ENCODE peak calls at places on chromosome 1, in six cellular contexts. One of them, this sample, is unnamed.

GRCh38 chr1:186680031-186681012 is at the start of gene PTGS2:
- DNase-seq in H9: peak; percentile 95
- DNase-seq in mesendoderm: peak; percentile 96
- DNase-seq in neuronal stem cell: peak; percentile 56
- DNase-seq in H1: peak; percentile 71
- DNase-seq in mesenchymal stem cell: peak; percentile 97
- DNase-seq in this sample: peak; percentile 93

GRCh38 chr1:25899792-25900191 is 6.4 kb downstream of the STMN1 start:
- DNase-seq in H9: no peak
- DNase-seq in mesendoderm: no peak
- DNase-seq in neuronal stem cell: no peak
- DNase-seq in H1: no peak
- DNase-seq in mesenchymal stem cell: no peak
- DNase-seq in this sample: no peak

GRCh38 chr1:116115476-116115875 is 4.3 kb downstream of the MAB21L3 start:
- DNase-seq in H9: no peak
- DNase-seq in mesendoderm: peak; percentile 88
- DNase-seq in neuronal stem cell: no peak
- DNase-seq in H1: no peak
- DNase-seq in mesenchymal stem cell: peak; percentile 38
- DNase-seq in this sample: peak; percentile 75

GRCh38 chr1:93304716-93305138 is 41.0 kb upstream of the DR1 start:
- DNase-seq in H9: no peak
- DNase-seq in mesendoderm: peak; percentile 67
- DNase-seq in neuronal stem cell: peak; percentile 48
- DNase-seq in H1: no peak
- DNase-seq in mesenchymal stem cell: peak; percentile 84
- DNase-seq in this sample: peak; percentile 79

GRCh38 chr1:26833432-26834405 is 7.2 kb downstream of the ZDHHC18 start:
- DNase-seq in H9: no peak
- DNase-seq in mesendoderm: no peak
- DNase-seq in neuronal stem cell: no peak
- DNase-seq in H1: no peak
- DNase-seq in mesenchymal stem cell: no peak
- DNase-seq in this sample: no peak

GRCh38 chr1:8908388-8909151 is 30.1 kb upstream of the ENO1 start:
- DNase-seq in H9: no peak
- DNase-seq in mesendoderm: peak; percentile 80
- DNase-seq in neuronal stem cell: no peak
- DNase-seq in H1: no peak
- DNase-seq in mesenchymal stem cell: no peak
- DNase-seq in this sample: no peak

GRCh38 chr1:225875044-225875822 is 6.9 kb downstream of the TMEM63A start:
- DNase-seq in H9: no peak
- DNase-seq in mesendoderm: peak; percentile 76
- DNase-seq in neuronal stem cell: no peak
- DNase-seq in H1: no peak
- DNase-seq in mesenchymal stem cell: no peak
- DNase-seq in this sample: no peak

GRCh38 chr1:17139637-17140036 is 20.4 kb upstream of the PADI2 start:
- DNase-seq in H9: no peak
- DNase-seq in mesendoderm: no peak
- DNase-seq in neuronal stem cell: no peak
- DNase-seq in H1: no peak
- DNase-seq in mesenchymal stem cell: no peak
- DNase-seq in this sample: no peak

GRCh38 chr1:56948403-56949023 is 17.3 kb downstream of the C8B start:
- DNase-seq in H9: no peak
- DNase-seq in mesendoderm: no peak
- DNase-seq in neuronal stem cell: no peak
- DNase-seq in H1: no peak
- DNase-seq in mesenchymal stem cell: no peak
- DNase-seq in this sample: peak; percentile 6

GRCh38 chr1:230752407-230752806 is 5.2 kb downstream of the CAPN9 start:
- DNase-seq in H9: peak; percentile 70
- DNase-seq in mesendoderm: peak; percentile 48
- DNase-seq in neuronal stem cell: no peak
- DNase-seq in H1: no peak
- DNase-seq in mesenchymal stem cell: no peak
- DNase-seq in this sample: no peak

GRCh38 chr1:182061597-182061996 is at the start of gene ZNF648:
- DNase-seq in H9: peak; percentile 57
- DNase-seq in mesendoderm: peak; percentile 37
- DNase-seq in neuronal stem cell: no peak
- DNase-seq in H1: no peak
- DNase-seq in mesenchymal stem cell: no peak
- DNase-seq in this sample: no peak

GRCh38 chr1:30829889-30830288 is 72.3 kb upstream of the LAPTM5 start:
- DNase-seq in H9: no peak
- DNase-seq in mesendoderm: no peak
- DNase-seq in neuronal stem cell: no peak
- DNase-seq in H1: no peak
- DNase-seq in mesenchymal stem cell: no peak
- DNase-seq in this sample: no peak
- H2BK15ac ChIP-seq in H9: no peak overlapping the region
- H2BK15ac ChIP-seq in mesendoderm: no peak overlapping the region
- H2BK15ac ChIP-seq in neuronal stem cell: no peak overlapping the region
- H2BK15ac ChIP-seq in H1: no peak overlapping the region
- H2BK15ac ChIP-seq in mesenchymal stem cell: no peak overlapping the region
- H2BK15ac ChIP-seq in this sample: no peak overlapping the region

GRCh38 chr1:219147571-219148019 is 26.1 kb upstream of the LYPLAL1 start:
- DNase-seq in H9: no peak
- DNase-seq in mesendoderm: no peak
- DNase-seq in neuronal stem cell: no peak
- DNase-seq in H1: no peak
- DNase-seq in mesenchymal stem cell: no peak
- DNase-seq in this sample: no peak

GRCh38 chr1:219150913-219151312 is 22.8 kb upstream of the LYPLAL1 start:
- DNase-seq in H9: no peak
- DNase-seq in mesendoderm: no peak
- DNase-seq in neuronal stem cell: no peak
- DNase-seq in H1: no peak
- DNase-seq in mesenchymal stem cell: no peak
- DNase-seq in this sample: no peak

GRCh38 chr1:219152759-219153158 is 20.9 kb upstream of the LYPLAL1 start:
- DNase-seq in H9: no peak
- DNase-seq in mesendoderm: peak; percentile 2
- DNase-seq in neuronal stem cell: no peak
- DNase-seq in H1: no peak
- DNase-seq in mesenchymal stem cell: no peak
- DNase-seq in this sample: no peak

GRCh38 chr1:219151467-219151866 is 22.2 kb upstream of the LYPLAL1 start:
- DNase-seq in H9: no peak
- DNase-seq in mesendoderm: no peak
- DNase-seq in neuronal stem cell: no peak
- DNase-seq in H1: no peak
- DNase-seq in mesenchymal stem cell: no peak
- DNase-seq in this sample: no peak

DNA sequence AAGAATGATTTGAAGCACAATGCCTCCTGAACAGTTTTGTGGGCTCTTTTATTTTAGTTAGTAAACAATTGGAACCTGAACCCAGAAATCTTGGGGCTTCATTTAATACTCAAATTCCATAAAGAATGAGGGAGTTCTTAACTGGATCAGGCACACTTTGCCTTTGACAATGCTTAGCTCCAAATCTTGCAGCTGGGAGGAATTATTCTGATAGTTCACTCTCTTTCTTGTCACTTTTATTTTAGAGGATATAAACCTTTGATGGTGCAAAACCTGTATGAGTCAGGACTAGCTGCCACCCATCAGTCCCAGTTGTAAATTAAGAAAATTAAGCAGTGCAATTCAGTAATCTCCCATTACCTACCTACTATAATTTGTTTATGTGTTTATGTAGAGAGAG is 24.5 kb upstream of the LYPLAL1 start:
- DNase-seq in H9: no peak
- DNase-seq in mesendoderm: no peak
- DNase-seq in neuronal stem cell: no peak
- DNase-seq in H1: no peak
- DNase-seq in mesenchymal stem cell: no peak
- DNase-seq in this sample: no peak
- H2BK15ac ChIP-seq in H9: no peak overlapping the region
- H2BK15ac ChIP-seq in mesendoderm: no peak overlapping the region
- H2BK15ac ChIP-seq in neuronal stem cell: no peak overlapping the region
- H2BK15ac ChIP-seq in H1: no peak overlapping the region
- H2BK15ac ChIP-seq in mesenchymal stem cell: no peak overlapping the region
- H2BK15ac ChIP-seq in this sample: no peak overlapping the region

DNA sequence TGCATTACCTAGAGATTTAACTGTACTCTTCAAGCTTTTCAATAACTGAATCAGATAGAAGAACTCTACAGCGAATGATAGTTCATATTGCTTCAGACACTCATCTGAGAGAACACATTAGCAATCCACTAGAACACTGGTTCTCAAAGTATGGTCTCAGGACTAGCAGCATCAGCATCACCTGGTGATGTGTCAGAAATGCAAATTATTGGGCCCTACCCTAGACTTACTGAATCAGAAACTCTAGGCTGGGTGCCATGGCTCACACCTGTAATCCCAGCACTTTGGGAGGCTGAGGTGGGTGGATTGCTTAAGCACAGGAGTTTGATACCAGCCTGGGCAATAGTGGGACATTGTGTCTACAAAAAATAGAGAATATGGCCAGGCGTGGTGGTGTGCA is 24.9 kb upstream of the GLIS1 start:
- DNase-seq in H9: no peak
- DNase-seq in mesendoderm: no peak
- DNase-seq in neuronal stem cell: no peak
- DNase-seq in H1: no peak
- DNase-seq in mesenchymal stem cell: no peak
- DNase-seq in this sample: no peak
- H2BK15ac ChIP-seq in H9: no peak overlapping the region
- H2BK15ac ChIP-seq in mesendoderm: no peak overlapping the region
- H2BK15ac ChIP-seq in neuronal stem cell: no peak overlapping the region
- H2BK15ac ChIP-seq in H1: no peak overlapping the region
- H2BK15ac ChIP-seq in mesenchymal stem cell: no peak overlapping the region
- H2BK15ac ChIP-seq in this sample: no peak overlapping the region

GRCh38 chr1:161350666-161351065 is 17.0 kb downstream of the CFAP126 start:
- DNase-seq in H9: no peak
- DNase-seq in mesendoderm: no peak
- DNase-seq in neuronal stem cell: no peak
- DNase-seq in H1: no peak
- DNase-seq in mesenchymal stem cell: no peak
- DNase-seq in this sample: no peak

GRCh38 chr1:161357073-161357472 is 10.6 kb downstream of the CFAP126 start:
- DNase-seq in H9: no peak
- DNase-seq in mesendoderm: no peak
- DNase-seq in neuronal stem cell: no peak
- DNase-seq in H1: no peak
- DNase-seq in mesenchymal stem cell: no peak
- DNase-seq in this sample: no peak

GRCh38 chr1:161351482-161351881 is 16.2 kb downstream of the CFAP126 start:
- DNase-seq in H9: no peak
- DNase-seq in mesendoderm: no peak
- DNase-seq in neuronal stem cell: no peak
- DNase-seq in H1: no peak
- DNase-seq in mesenchymal stem cell: peak; percentile 22
- DNase-seq in this sample: peak; percentile 4
- H2BK15ac ChIP-seq in H9: no peak overlapping the region
- H2BK15ac ChIP-seq in mesendoderm: no peak overlapping the region
- H2BK15ac ChIP-seq in neuronal stem cell: no peak overlapping the region
- H2BK15ac ChIP-seq in H1: no peak overlapping the region
- H2BK15ac ChIP-seq in mesenchymal stem cell: no peak overlapping the region
- H2BK15ac ChIP-seq in this sample: no peak overlapping the region

GRCh38 chr1:67973061-67973460 is 77.4 kb downstream of the DIRAS3 start:
- DNase-seq in H9: no peak
- DNase-seq in mesendoderm: peak; percentile 19
- DNase-seq in neuronal stem cell: no peak
- DNase-seq in H1: no peak
- DNase-seq in mesenchymal stem cell: no peak
- DNase-seq in this sample: peak; percentile 16

GRCh38 chr1:67966666-67967009 is 83.8 kb downstream of the DIRAS3 start:
- DNase-seq in H9: no peak
- DNase-seq in mesendoderm: no peak
- DNase-seq in neuronal stem cell: no peak
- DNase-seq in H1: no peak
- DNase-seq in mesenchymal stem cell: no peak
- DNase-seq in this sample: no peak

GRCh38 chr1:67966001-67966665 is 84.3 kb downstream of the DIRAS3 start:
- DNase-seq in H9: no peak
- DNase-seq in mesendoderm: no peak
- DNase-seq in neuronal stem cell: no peak
- DNase-seq in H1: no peak
- DNase-seq in mesenchymal stem cell: no peak
- DNase-seq in this sample: no peak

GRCh38 chr1:67970088-67970487 is 80.3 kb downstream of the DIRAS3 start:
- DNase-seq in H9: no peak
- DNase-seq in mesendoderm: no peak
- DNase-seq in neuronal stem cell: no peak
- DNase-seq in H1: no peak
- DNase-seq in mesenchymal stem cell: no peak
- DNase-seq in this sample: peak; percentile 90

GRCh38 chr1:67969446-67969845 is 81.0 kb downstream of the DIRAS3 start:
- DNase-seq in H9: no peak
- DNase-seq in mesendoderm: no peak
- DNase-seq in neuronal stem cell: no peak
- DNase-seq in H1: no peak
- DNase-seq in mesenchymal stem cell: no peak
- DNase-seq in this sample: no peak
- H2BK15ac ChIP-seq in H9: no peak overlapping the region
- H2BK15ac ChIP-seq in mesendoderm: no peak overlapping the region
- H2BK15ac ChIP-seq in neuronal stem cell: no peak overlapping the region
- H2BK15ac ChIP-seq in H1: no peak overlapping the region
- H2BK15ac ChIP-seq in mesenchymal stem cell: no peak overlapping the region
- H2BK15ac ChIP-seq in this sample: peak overlapping the region; percentile 68

This sample was measured in IMR-90.